ENCODE peak calls at places on chromosomes 16 and 17, in six cellular contexts. F, D, G, Q, W and V are unnamed samples.

GRCh38 chr17:70107441-70107840 is 32.4 kb downstream of the KCNJ16 start:
- DNase-seq in Q (no peak), G (no peak), F (no peak), D (no peak), W (no peak), V (no peak)

GRCh38 chr17:10737168-10737622 is 7.4 kb upstream of the TMEM220 start:
- DNase-seq in G (no peak), F (no peak), W (peak), D (peak), Q (peak), V (no peak)

GRCh38 chr17:57666946-57667345 is 78.2 kb downstream of the CCDC182 start:
- DNase-seq in F (no peak), D (peak), Q (no peak), W (no peak), G (no peak), V (no peak)

GRCh38 chr17:9893606-9894005 is 11.5 kb downstream of the RCVRN start:
- DNase-seq in W (no peak), Q (no peak), G (no peak), D (no peak), F (no peak), V (no peak)

GRCh38 chr16:12293913-12294312 is 317.4 kb downstream of the SNX29 start:
- DNase-seq in D (no peak), F (no peak), G (no peak), Q (no peak), W (no peak), V (no peak)

GRCh38 chr16:48206594-48207242 is 37.4 kb upstream of the LONP2 start:
- DNase-seq in Q (peak), F (no peak), D (no peak), W (no peak), G (no peak), V (no peak)

GRCh38 chr17:60102632-60103047 is 23.9 kb upstream of the HEATR6 start:
- DNase-seq in F (no peak), W (no peak), G (no peak), Q (no peak), D (no peak), V (no peak)

GRCh38 chr17:78427140-78427539 is 48.7 kb downstream of the PGS1 start:
- DNase-seq in F (no peak), Q (no peak), G (no peak), W (no peak), D (no peak), V (no peak)

GRCh38 chr17:53749178-53749577 is 73.5 kb upstream of the KIF2B start:
- DNase-seq in W (peak), D (no peak), G (no peak), Q (no peak), F (no peak), V (no peak)
- TF ChIP-seq TAF1 in W (no peak), D (no peak), G (no peak), Q (no peak), F (no peak), V (no peak)

DNA sequence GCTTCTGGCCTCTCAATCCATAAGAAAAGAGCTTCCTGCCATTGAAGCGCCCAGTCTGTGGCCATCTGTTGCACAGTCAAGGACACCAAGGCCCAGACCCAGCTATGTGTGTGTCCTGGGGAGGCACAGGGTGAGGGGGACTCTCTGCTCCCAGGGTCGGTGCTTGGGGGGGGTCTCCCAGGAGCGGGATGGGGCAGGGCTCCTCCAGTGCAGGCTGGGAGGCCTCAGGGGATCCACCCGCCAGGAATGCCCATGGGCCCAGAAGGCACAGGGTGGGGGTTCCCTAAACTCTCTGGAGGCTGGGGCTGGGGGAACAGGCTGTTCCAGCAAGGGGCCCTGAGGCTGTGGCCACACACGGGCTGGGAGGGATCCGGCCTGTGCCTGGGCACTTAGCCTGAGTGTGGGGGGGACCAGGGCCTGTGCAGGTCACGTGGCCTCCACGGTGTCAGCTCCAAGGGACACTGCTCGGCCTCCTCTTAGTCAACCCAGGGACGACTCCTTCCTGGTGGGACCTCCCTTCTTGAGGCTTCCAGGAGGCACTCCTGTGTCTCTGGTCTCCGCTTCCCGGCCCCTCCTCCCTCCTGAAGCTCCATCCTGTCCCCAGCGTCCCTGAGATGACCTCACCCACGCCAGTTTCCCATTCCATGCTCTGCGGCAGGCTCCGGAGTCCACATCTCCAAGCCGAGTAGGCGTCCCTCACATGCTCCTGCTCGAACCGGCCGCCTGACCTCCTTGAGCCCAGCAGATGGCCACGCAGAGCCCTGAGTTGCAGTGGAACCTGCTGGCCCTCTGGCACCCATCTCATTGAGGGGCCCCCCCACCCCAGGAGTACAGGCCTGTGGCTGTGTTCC is 23.1 kb upstream of the BAHCC1 start:
- DNase-seq in G (no peak), D (no peak), W (peak), F (no peak), Q (no peak), V (no peak)
- TF ChIP-seq POLR2AphosphoS5 in G (no peak), D (no peak), W (no peak), F (no peak), Q (no peak), V (no peak)

DNA sequence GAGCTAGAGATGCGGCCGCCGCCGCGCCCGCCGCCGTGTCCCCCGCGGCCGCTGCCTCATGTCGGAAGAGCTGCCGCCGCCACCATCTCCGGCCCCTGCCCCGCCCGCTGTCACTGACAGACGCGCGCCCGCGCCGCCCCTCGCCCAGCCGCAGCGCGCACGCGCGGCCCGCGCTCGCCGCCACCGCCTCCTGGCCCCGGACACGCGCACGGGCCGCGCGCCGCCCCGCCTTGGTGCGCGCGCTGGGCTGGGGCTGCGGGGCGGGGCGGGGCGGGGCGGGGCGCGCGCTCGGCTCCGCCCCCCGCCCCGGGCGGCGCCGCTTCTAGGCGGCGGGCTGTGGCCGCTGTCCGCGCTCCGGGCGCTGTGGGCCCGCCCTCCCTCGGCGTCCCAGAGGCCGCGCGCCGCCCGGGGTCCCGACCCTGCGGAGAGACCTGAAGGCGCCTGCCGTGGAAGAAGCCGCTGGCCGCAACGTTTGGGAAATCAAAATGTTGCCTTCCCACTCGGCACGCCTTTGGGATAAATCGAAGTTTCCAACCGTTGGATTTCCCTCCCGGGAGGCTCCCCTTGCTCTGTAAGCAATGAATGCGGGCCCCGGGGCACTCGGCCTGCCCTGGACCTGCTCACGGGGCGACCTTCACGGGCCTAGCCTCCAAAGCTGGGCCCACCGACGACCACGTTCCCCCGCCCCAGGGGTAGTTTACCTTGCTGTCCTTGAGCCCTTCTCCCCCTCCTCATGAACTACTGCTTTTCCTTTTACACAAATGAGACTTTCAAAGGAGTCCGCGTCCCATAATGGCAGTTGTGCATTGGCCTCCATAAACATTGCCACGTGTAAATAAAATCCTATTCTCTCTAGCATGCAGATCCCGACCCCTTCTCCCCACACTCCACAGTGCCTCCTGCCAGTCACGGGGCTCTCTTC is at the start of gene ADCY9:
- DNase-seq in G (peak), D (peak), Q (peak), W (peak), F (no peak), V (peak)
- TF ChIP-seq POLR2A in G (no peak), D (no peak), Q (peak), W (no peak), F (no peak), V (no peak)

GRCh38 chr16:88726408-88726749 is 20.1 kb downstream of the CTU2 start:
- DNase-seq in Q (no peak), W (no peak), F (no peak), G (no peak), D (no peak), V (no peak)
- TF ChIP-seq TAF1 in Q (no peak), W (no peak), F (no peak), G (no peak), D (no peak), V (no peak)

GRCh38 chr17:6755731-6756184 is at the start of gene XAF1:
- DNase-seq in D (no peak), W (no peak), F (peak), G (no peak), Q (no peak), V (no peak)

GRCh38 chr17:6756425-6757012 is 673 bp downstream of the XAF1 start:
- DNase-seq in G (no peak), W (no peak), F (no peak), D (no peak), Q (no peak), V (no peak)

GRCh38 chr17:6761817-6762216 is 6.0 kb downstream of the XAF1 start:
- DNase-seq in F (no peak), Q (no peak), G (no peak), W (no peak), D (no peak), V (no peak)

GRCh38 chr17:6755281-6755680 is 565 bp upstream of the XAF1 start:
- DNase-seq in Q (no peak), F (no peak), W (no peak), D (no peak), G (no peak), V (no peak)

GRCh38 chr17:6757747-6758146 is 1.9 kb downstream of the XAF1 start:
- DNase-seq in Q (no peak), F (no peak), D (no peak), G (no peak), W (no peak), V (no peak)
- TF ChIP-seq POLR2AphosphoS5 in Q (no peak), F (no peak), D (no peak), G (no peak), W (no peak), V (peak)

DNA sequence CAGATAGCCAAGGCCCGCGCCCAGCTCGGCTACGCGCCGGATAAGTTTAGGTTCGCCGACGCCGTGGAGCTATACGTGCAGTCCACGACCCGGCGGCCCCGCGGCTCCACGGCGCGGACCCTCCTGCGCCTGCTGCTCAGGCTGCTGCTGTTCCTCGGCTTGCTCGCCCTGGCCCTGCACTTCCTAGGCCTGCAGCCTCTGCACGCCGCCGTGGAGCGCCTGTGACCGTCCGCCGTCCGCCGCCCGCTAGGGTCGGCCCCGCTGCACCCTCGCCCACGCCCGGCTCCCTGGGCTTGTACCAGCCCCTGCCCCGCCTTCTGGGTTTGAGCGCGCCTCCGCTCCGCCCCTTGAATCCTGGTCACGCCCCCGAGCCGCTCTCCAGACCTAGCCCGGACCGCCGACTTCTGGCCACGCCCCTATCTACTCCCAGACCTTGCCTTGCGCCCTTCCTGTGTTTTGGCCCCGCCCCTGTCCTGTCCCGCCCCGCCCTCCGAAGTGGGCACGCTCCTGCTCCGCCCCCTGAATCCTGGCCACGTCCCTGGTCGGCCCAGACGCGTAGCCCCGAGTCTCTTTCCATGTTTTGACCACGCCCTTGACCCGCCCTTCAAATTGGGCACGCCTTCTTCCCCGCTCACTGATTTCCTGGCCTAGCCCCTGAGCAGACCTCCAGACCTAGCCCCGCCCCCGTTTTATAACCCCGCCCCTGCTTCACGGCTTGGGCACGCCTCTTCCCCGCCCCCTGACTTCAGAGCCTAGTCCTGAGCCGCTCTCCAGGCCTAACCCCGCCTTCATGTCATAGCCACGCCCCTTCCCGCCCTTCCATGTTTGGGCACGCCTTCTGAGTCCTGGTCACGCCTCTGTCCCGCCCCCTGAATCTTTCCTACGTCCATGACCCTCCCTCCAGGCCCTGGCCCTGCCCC is 15.6 kb upstream of the EEF2K start:
- DNase-seq in D (peak), F (peak), G (peak), Q (peak), W (peak), V (peak)
- TF ChIP-seq POLR2A in D (no peak), F (peak), G (no peak), Q (peak), W (no peak), V (peak)

GRCh38 chr16:23950898-23951297 is 115.1 kb downstream of the PRKCB start:
- DNase-seq in W (no peak), F (no peak), G (no peak), D (no peak), Q (no peak), V (no peak)

GRCh38 chr16:23948949-23949392 is 113.2 kb downstream of the PRKCB start:
- DNase-seq in D (no peak), G (no peak), F (no peak), W (no peak), Q (no peak), V (no peak)

GRCh38 chr16:23947838-23948237 is 112.1 kb downstream of the PRKCB start:
- DNase-seq in W (no peak), D (no peak), G (no peak), Q (no peak), F (no peak), V (no peak)

GRCh38 chr16:23950291-23950894 is 114.6 kb downstream of the PRKCB start:
- DNase-seq in F (no peak), W (no peak), Q (no peak), G (no peak), D (no peak), V (no peak)

GRCh38 chr16:23949630-23950290 is 114.0 kb downstream of the PRKCB start:
- DNase-seq in D (no peak), W (no peak), Q (no peak), G (peak), F (peak), V (peak)
- TF ChIP-seq TAF1 in D (no peak), W (no peak), Q (no peak), G (no peak), F (no peak), V (no peak)

GRCh38 chr16:31223044-31223443 is 6.1 kb upstream of the PYDC1 start:
- DNase-seq in W (peak), G (no peak), Q (no peak), D (no peak), F (no peak), V (no peak)

GRCh38 chr16:31219154-31219741 is 2.3 kb upstream of the PYDC1 start:
- DNase-seq in D (no peak), Q (no peak), F (no peak), G (no peak), W (no peak), V (no peak)

GRCh38 chr16:31224092-31224955 is 7.4 kb upstream of the PYDC1 start:
- DNase-seq in W (peak), Q (no peak), G (no peak), F (no peak), D (no peak), V (no peak)

GRCh38 chr16:31225193-31225592 is 8.3 kb upstream of the PYDC1 start:
- DNase-seq in G (no peak), F (no peak), D (no peak), Q (no peak), W (peak), V (no peak)

DNA sequence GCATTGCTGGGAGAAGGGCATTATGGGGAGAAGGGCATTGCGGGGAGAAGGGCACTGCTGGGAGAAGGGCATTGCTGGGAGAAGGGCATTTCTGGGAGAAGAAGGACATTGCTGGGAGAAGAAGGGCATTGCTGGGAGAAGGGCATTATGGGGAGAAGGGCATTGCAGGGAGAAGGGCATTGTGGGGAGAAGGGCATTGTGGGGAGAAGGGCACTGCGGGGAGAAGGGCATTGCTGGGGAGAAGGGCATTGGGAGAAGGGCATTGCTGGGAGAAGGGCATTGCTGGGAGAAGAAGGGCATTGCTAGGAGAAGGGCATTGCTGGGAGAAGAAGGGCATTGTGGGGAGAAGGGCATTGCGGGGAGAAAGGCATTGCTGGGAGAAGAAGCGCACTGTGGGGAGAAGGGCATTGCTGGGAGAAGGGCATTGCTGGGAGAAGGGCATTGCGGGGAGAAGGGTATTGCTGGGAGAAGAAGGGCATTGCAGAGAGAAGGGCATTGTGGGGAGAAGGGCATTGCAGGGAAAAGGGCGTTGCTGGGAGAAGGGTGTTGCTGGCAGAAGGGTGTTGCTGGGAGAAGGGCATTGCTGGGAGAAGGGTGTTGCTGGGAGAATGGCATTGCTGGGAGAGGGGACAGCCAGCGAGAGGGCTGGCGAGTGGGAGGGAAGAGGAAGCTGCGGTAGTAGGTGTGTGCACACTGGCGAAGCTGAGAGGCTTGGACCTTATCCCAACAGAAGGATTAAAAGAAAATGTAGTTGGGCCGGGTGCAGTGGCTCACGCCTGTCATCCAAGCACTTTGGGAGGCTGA is 4.6 kb upstream of the PYDC1 start:
- DNase-seq in F (no peak), Q (no peak), G (no peak), D (no peak), W (no peak), V (no peak)
- TF ChIP-seq POLR2AphosphoS5 in F (no peak), Q (no peak), G (no peak), D (peak), W (peak), V (no peak)

GRCh38 chr17:82021728-82022309 is 859 bp downstream of the CENPX start:
- DNase-seq in F (no peak), W (peak), Q (no peak), D (no peak), G (no peak), V (no peak)
- TF ChIP-seq POLR2A in F (no peak), W (no peak), Q (no peak), D (no peak), G (no peak), V (no peak)

GRCh38 chr17:50619489-50619888 is 15.2 kb upstream of the ABCC3 start:
- DNase-seq in G (no peak), D (no peak), Q (no peak), W (no peak), F (no peak), V (no peak)

GRCh38 chr17:50618300-50618699 is 16.4 kb upstream of the ABCC3 start:
- DNase-seq in W (no peak), D (no peak), F (no peak), Q (no peak), G (no peak), V (no peak)

GRCh38 chr17:50620848-50621247 is 13.8 kb upstream of the ABCC3 start:
- DNase-seq in D (peak), W (no peak), F (no peak), G (no peak), Q (no peak), V (no peak)

GRCh38 chr17:50620237-50620636 is 14.4 kb upstream of the ABCC3 start:
- DNase-seq in D (no peak), W (no peak), Q (no peak), F (no peak), G (no peak), V (no peak)

GRCh38 chr17:50618941-50619340 is 15.7 kb upstream of the ABCC3 start:
- DNase-seq in W (no peak), D (no peak), G (no peak), F (no peak), Q (no peak), V (no peak)
- TF ChIP-seq TAF1 in W (no peak), D (no peak), G (no peak), F (no peak), Q (no peak), V (no peak)